ENCODE peak calls at places on chromosomes 3 and 15, in seven cellular contexts. X is heart left ventricle, Y is body of pancreas, E is adrenal gland, N is uterus, Q is thyroid gland, V is ovary. J is an unnamed sample.
A peak's percentile ranks its signal among the peaks of the same experiment; 100 is the strongest.

GRCh38 chr3:123633530-123633929 is 48.7 kb upstream of the HACD2 start:
- DNase-seq in X (no peak), Y (no peak), E (no peak), N (no peak), Q (no peak), V (no peak), J (no peak)

GRCh38 chr3:59798372-59799086 is 748.7 kb upstream of the CFAP20DC start:
- DNase-seq in X (no peak), Y (no peak), E (no peak), N (no peak), Q (no peak), V (no peak), J (no peak)

GRCh38 chr3:127193341-127193740 is 410 bp downstream of the PRR23E start:
- DNase-seq in X (no peak), Y (no peak), E (peak; percentile 29), N (no peak), Q (no peak), V (no peak), J (no peak)

GRCh38 chr15:42108189-42108588 is 13.8 kb upstream of the PLA2G4D start:
- DNase-seq in X (no peak), Y (no peak), E (no peak), N (no peak), Q (no peak), V (no peak), J (no peak)

GRCh38 chr15:78244101-78244500 is 9.7 kb upstream of the ACSBG1 start:
- DNase-seq in X (no peak), Y (no peak), E (no peak), N (no peak), Q (no peak), V (no peak), J (no peak)

GRCh38 chr3:158522737-158523136 is 48.3 kb upstream of the MLF1 start:
- DNase-seq in X (no peak), Y (no peak), E (no peak), N (no peak), Q (no peak), V (no peak), J (no peak)

GRCh38 chr3:141123677-141124410 is 72.7 kb downstream of the SPSB4 start:
- DNase-seq in X (peak; percentile 46), Y (peak; percentile 36), E (no peak), N (no peak), Q (no peak), V (no peak), J (no peak)

GRCh38 chr3:82143661-82144405 is 382.4 kb upstream of the GBE1 start:
- DNase-seq in X (no peak), Y (no peak), E (no peak), N (no peak), Q (no peak), V (no peak), J (no peak)

GRCh38 chr3:53196575-53197407 is 35.8 kb downstream of the PRKCD start:
- DNase-seq in X (no peak), Y (no peak), E (peak; percentile 67), N (no peak), Q (no peak), V (no peak), J (no peak)
- TF ChIP-seq POLR2A in X (no peak), Y (no peak), E (no peak), N (no peak), Q (no peak), V (no peak), J (no peak)

GRCh38 chr3:194494951-194495374 is 8.2 kb upstream of the ATP13A3 start:
- DNase-seq in X (no peak), Y (no peak), E (no peak), N (no peak), Q (peak; percentile 53), V (no peak), J (no peak)
- H3K27ac ChIP-seq in X (no peak overlapping the region), Y (no peak overlapping the region), E (no peak overlapping the region), N (no peak overlapping the region), Q (peak overlapping the region; percentile 79), V (no peak overlapping the region), J (no peak overlapping the region)

DNA sequence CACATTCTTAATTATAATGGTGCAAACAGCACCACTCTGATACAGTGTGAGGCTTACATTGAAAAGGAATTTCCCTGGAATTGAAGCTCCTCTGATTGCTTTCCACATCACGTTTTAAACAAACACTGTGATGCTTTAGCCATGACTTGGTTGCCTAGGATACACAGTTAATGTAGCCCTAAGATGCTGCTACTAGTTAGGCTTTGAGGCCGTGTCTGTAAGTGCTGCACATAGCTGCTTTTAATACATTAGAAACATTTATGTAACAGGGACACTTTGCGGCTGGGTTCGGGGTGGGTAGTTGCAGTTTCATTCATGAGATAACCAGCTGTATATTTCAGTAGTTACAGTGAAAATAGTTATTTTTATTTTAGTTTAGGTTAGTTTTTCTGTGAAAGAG is 334.7 kb downstream of the NLGN1 start:
- DNase-seq in X (no peak), Y (no peak), E (no peak), N (no peak), Q (no peak), V (no peak), J (no peak)
- H3K4me1 ChIP-seq in X (no peaks in the 10 kb centered on the region), Y (no peaks in the 10 kb centered on the region), E (no peaks in the 10 kb centered on the region), N (no peaks in the 10 kb centered on the region), Q (no peaks in the 10 kb centered on the region), V (no peaks in the 10 kb centered on the region), J (no peaks in the 10 kb centered on the region)

GRCh38 chr3:50607271-50608091 is 4.1 kb downstream of the CISH start:
- DNase-seq in X (no peak), Y (no peak), E (no peak), N (no peak), Q (no peak), V (peak; percentile 21), J (no peak)

GRCh38 chr3:50606596-50606995 is 5.0 kb downstream of the CISH start:
- DNase-seq in X (no peak), Y (no peak), E (no peak), N (no peak), Q (no peak), V (no peak), J (no peak)

GRCh38 chr3:50604110-50604621 is 7.4 kb downstream of the CISH start:
- DNase-seq in X (no peak), Y (no peak), E (no peak), N (no peak), Q (no peak), V (no peak), J (no peak)

GRCh38 chr3:50604628-50605588 is 6.7 kb downstream of the CISH start:
- DNase-seq in X (peak; percentile 91), Y (peak; percentile 89), E (no peak), N (peak; percentile 91), Q (peak; percentile 74), V (peak; percentile 86), J (no peak)

GRCh38 chr3:50605901-50606326 is 5.7 kb downstream of the CISH start:
- DNase-seq in X (peak; percentile 63), Y (no peak), E (no peak), N (no peak), Q (peak; percentile 95), V (peak; percentile 23), J (no peak)
- TF ChIP-seq POLR2A in X (no peak), Y (no peak), E (no peak), N (no peak), Q (peak; percentile 83), V (no peak), J (no peak)

DNA sequence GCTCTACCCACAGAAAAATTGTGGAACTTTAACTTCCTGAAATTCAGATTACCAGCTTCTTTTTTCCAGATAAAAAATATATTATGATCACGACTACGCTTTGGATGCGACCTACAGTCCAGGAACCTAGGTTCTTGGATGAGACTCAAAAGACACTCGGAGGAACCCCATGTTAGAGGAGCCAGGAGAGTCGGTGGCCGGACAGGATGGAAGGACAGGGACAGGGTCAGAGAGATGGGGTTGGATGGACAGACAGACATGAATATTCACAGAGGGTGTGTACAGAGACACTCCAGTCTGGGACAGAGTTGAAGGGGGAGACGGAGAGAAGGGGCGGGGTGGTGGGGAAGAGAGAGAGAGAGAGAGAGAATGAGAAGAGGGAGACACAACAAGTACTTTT is 9.5 kb downstream of the FAM3D start:
- DNase-seq in X (no peak), Y (no peak), E (no peak), N (no peak), Q (no peak), V (no peak), J (no peak)
- H3K27ac ChIP-seq in X (no peak overlapping the region), Y (no peak overlapping the region), E (no peak overlapping the region), N (no peak overlapping the region), Q (no peak overlapping the region), V (no peak overlapping the region), J (peak overlapping the region; percentile 59)

J was measured in esophagus squamous epithelium.